ENCODE peak calls at places on chromosomes 11 and 22, in five cellular contexts. One of them, this sample, is unnamed.
A peak's percentile ranks its signal among the peaks of the same experiment; 100 is the strongest.

GRCh38 chr11:8813658-8814057 is 97.3 kb upstream of the AKIP1 start:
- DNase-seq in stimulated activated naive CD8-positive, alpha-beta T cell treated with anti-CD3 and anti-CD28 coated beads, Interleukin-15, Interleukin-2, amounts not matched to agents 100 U/mL and 50 U/mL, for 24 hours: peak; percentile 73
- DNase-seq in NCI-H2081: peak; percentile 67
- DNase-seq in NCI-H446 treated with DMSO at 0.1 percent for 48 hours: peak; percentile 46
- DNase-seq in left cardiac atrium: peak; percentile 69
- DNase-seq in this sample: peak; percentile 90

GRCh38 chr22:27510024-27510423 is 291.5 kb downstream of the MN1 start:
- DNase-seq in stimulated activated naive CD8-positive, alpha-beta T cell treated with anti-CD3 and anti-CD28 coated beads, Interleukin-15, Interleukin-2, amounts not matched to agents 100 U/mL and 50 U/mL, for 24 hours: no peak
- DNase-seq in NCI-H2081: no peak
- DNase-seq in NCI-H446 treated with DMSO at 0.1 percent for 48 hours: no peak
- DNase-seq in left cardiac atrium: no peak
- DNase-seq in this sample: no peak

GRCh38 chr11:783581-784015 is 6.3 kb downstream of the CEND1 start:
- DNase-seq in stimulated activated naive CD8-positive, alpha-beta T cell treated with anti-CD3 and anti-CD28 coated beads, Interleukin-15, Interleukin-2, amounts not matched to agents 100 U/mL and 50 U/mL, for 24 hours: peak; percentile 62
- DNase-seq in NCI-H2081: peak; percentile 78
- DNase-seq in NCI-H446 treated with DMSO at 0.1 percent for 48 hours: peak; percentile 90
- DNase-seq in left cardiac atrium: peak; percentile 83
- DNase-seq in this sample: peak; percentile 96

GRCh38 chr11:128695539-128696221 is 1.8 kb downstream of the FLI1 start:
- DNase-seq in stimulated activated naive CD8-positive, alpha-beta T cell treated with anti-CD3 and anti-CD28 coated beads, Interleukin-15, Interleukin-2, amounts not matched to agents 100 U/mL and 50 U/mL, for 24 hours: peak; percentile 40
- DNase-seq in NCI-H2081: no peak
- DNase-seq in NCI-H446 treated with DMSO at 0.1 percent for 48 hours: no peak
- DNase-seq in left cardiac atrium: no peak
- DNase-seq in this sample: no peak

GRCh38 chr11:72864692-72865655 is 50.8 kb downstream of the ATG16L2 start:
- DNase-seq in stimulated activated naive CD8-positive, alpha-beta T cell treated with anti-CD3 and anti-CD28 coated beads, Interleukin-15, Interleukin-2, amounts not matched to agents 100 U/mL and 50 U/mL, for 24 hours: no peak
- DNase-seq in NCI-H2081: no peak
- DNase-seq in NCI-H446 treated with DMSO at 0.1 percent for 48 hours: peak; percentile 27
- DNase-seq in left cardiac atrium: peak; percentile 34
- DNase-seq in this sample: peak; percentile 19

GRCh38 chr22:20013382-20013871 is 3.2 kb downstream of the ARVCF start:
- DNase-seq in stimulated activated naive CD8-positive, alpha-beta T cell treated with anti-CD3 and anti-CD28 coated beads, Interleukin-15, Interleukin-2, amounts not matched to agents 100 U/mL and 50 U/mL, for 24 hours: peak; percentile 64
- DNase-seq in NCI-H2081: no peak
- DNase-seq in NCI-H446 treated with DMSO at 0.1 percent for 48 hours: no peak
- DNase-seq in left cardiac atrium: peak; percentile 81
- DNase-seq in this sample: peak; percentile 66

GRCh38 chr11:6615882-6616585 is 3.2 kb downstream of the TPP1 start:
- DNase-seq in stimulated activated naive CD8-positive, alpha-beta T cell treated with anti-CD3 and anti-CD28 coated beads, Interleukin-15, Interleukin-2, amounts not matched to agents 100 U/mL and 50 U/mL, for 24 hours: no peak
- DNase-seq in NCI-H2081: no peak
- DNase-seq in NCI-H446 treated with DMSO at 0.1 percent for 48 hours: no peak
- DNase-seq in left cardiac atrium: no peak
- DNase-seq in this sample: no peak

GRCh38 chr11:58757449-58757848 is 25.7 kb upstream of the GLYAT start:
- DNase-seq in stimulated activated naive CD8-positive, alpha-beta T cell treated with anti-CD3 and anti-CD28 coated beads, Interleukin-15, Interleukin-2, amounts not matched to agents 100 U/mL and 50 U/mL, for 24 hours: no peak
- DNase-seq in NCI-H2081: no peak
- DNase-seq in NCI-H446 treated with DMSO at 0.1 percent for 48 hours: no peak
- DNase-seq in left cardiac atrium: no peak
- DNase-seq in this sample: no peak

GRCh38 chr11:62889484-62890437 is 9.1 kb downstream of the SLC3A2 start:
- DNase-seq in stimulated activated naive CD8-positive, alpha-beta T cell treated with anti-CD3 and anti-CD28 coated beads, Interleukin-15, Interleukin-2, amounts not matched to agents 100 U/mL and 50 U/mL, for 24 hours: no peak
- DNase-seq in NCI-H2081: no peak
- DNase-seq in NCI-H446 treated with DMSO at 0.1 percent for 48 hours: no peak
- DNase-seq in left cardiac atrium: no peak
- DNase-seq in this sample: peak; percentile 86

GRCh38 chr11:109984634-109985289 is 108.4 kb upstream of the ZC3H12C start:
- DNase-seq in stimulated activated naive CD8-positive, alpha-beta T cell treated with anti-CD3 and anti-CD28 coated beads, Interleukin-15, Interleukin-2, amounts not matched to agents 100 U/mL and 50 U/mL, for 24 hours: no peak
- DNase-seq in NCI-H2081: no peak
- DNase-seq in NCI-H446 treated with DMSO at 0.1 percent for 48 hours: no peak
- DNase-seq in left cardiac atrium: no peak
- DNase-seq in this sample: no peak

GRCh38 chr22:23113067-23113846 is 28.5 kb downstream of the RSPH14 start:
- DNase-seq in stimulated activated naive CD8-positive, alpha-beta T cell treated with anti-CD3 and anti-CD28 coated beads, Interleukin-15, Interleukin-2, amounts not matched to agents 100 U/mL and 50 U/mL, for 24 hours: no peak
- DNase-seq in NCI-H2081: peak; percentile 65
- DNase-seq in NCI-H446 treated with DMSO at 0.1 percent for 48 hours: peak; percentile 66
- DNase-seq in left cardiac atrium: peak; percentile 36
- DNase-seq in this sample: no peak

GRCh38 chr22:26287382-26288228 is 118.3 kb downstream of the SEZ6L start:
- DNase-seq in stimulated activated naive CD8-positive, alpha-beta T cell treated with anti-CD3 and anti-CD28 coated beads, Interleukin-15, Interleukin-2, amounts not matched to agents 100 U/mL and 50 U/mL, for 24 hours: no peak
- DNase-seq in NCI-H2081: no peak
- DNase-seq in NCI-H446 treated with DMSO at 0.1 percent for 48 hours: peak; percentile 30
- DNase-seq in left cardiac atrium: no peak
- DNase-seq in this sample: peak; percentile 20

This sample was measured in cerebellar cortex.